ENCODE peak calls at places on chromosomes 4 and X, in four cellular contexts. One of them, this sample, is unnamed.

GRCh38 chr4:95077864-95078263 is 320.1 kb downstream of the BMPR1B start:
- DNase-seq in esophagus squamous epithelium: no peak
- DNase-seq in RWPE1: no peak
- DNase-seq in OCI-LY7: no peak
- DNase-seq in this sample: no peak

GRCh38 chr4:10180927-10181744 is 64.5 kb upstream of the WDR1 start:
- DNase-seq in esophagus squamous epithelium: no peak
- DNase-seq in RWPE1: no peak
- DNase-seq in OCI-LY7: peak
- DNase-seq in this sample: no peak

GRCh38 chr4:20652226-20652836 is 47.9 kb upstream of the PACRGL start:
- DNase-seq in esophagus squamous epithelium: no peak
- DNase-seq in RWPE1: no peak
- DNase-seq in OCI-LY7: no peak
- DNase-seq in this sample: no peak

GRCh38 chr4:55321707-55322264 is 24.3 kb upstream of the SRD5A3 start:
- DNase-seq in esophagus squamous epithelium: no peak
- DNase-seq in RWPE1: peak
- DNase-seq in OCI-LY7: peak
- DNase-seq in this sample: peak

GRCh38 chrX:115533485-115533884 is 27.5 kb upstream of the PLS3 start:
- DNase-seq in esophagus squamous epithelium: no peak
- DNase-seq in RWPE1: no peak
- DNase-seq in OCI-LY7: no peak
- DNase-seq in this sample: no peak

GRCh38 chr4:151104621-151105020 is 5.2 kb downstream of the RPS3A start:
- DNase-seq in esophagus squamous epithelium: no peak
- DNase-seq in RWPE1: no peak
- DNase-seq in OCI-LY7: no peak
- DNase-seq in this sample: no peak

GRCh38 chr4:101801957-101802356 is 11.4 kb downstream of the BANK1 start:
- DNase-seq in esophagus squamous epithelium: no peak
- DNase-seq in RWPE1: no peak
- DNase-seq in OCI-LY7: no peak
- DNase-seq in this sample: no peak

GRCh38 chr4:22485751-22486150 is 30.1 kb downstream of the ADGRA3 start:
- DNase-seq in esophagus squamous epithelium: no peak
- DNase-seq in RWPE1: peak
- DNase-seq in OCI-LY7: no peak
- DNase-seq in this sample: no peak

GRCh38 chr4:105991726-105992125 is 96.5 kb downstream of the NPNT start:
- DNase-seq in esophagus squamous epithelium: no peak
- DNase-seq in RWPE1: no peak
- DNase-seq in OCI-LY7: no peak
- DNase-seq in this sample: no peak

GRCh38 chrX:100643943-100644587 is at the start of gene SRPX2:
- DNase-seq in esophagus squamous epithelium: no peak
- DNase-seq in RWPE1: peak
- DNase-seq in OCI-LY7: no peak
- DNase-seq in this sample: no peak

GRCh38 chrX:24364326-24364725 is 3.9 kb downstream of the SUPT20HL1 start:
- DNase-seq in esophagus squamous epithelium: no peak
- DNase-seq in RWPE1: no peak
- DNase-seq in OCI-LY7: no peak
- DNase-seq in this sample: no peak

GRCh38 chr4:189143255-189143654 is 797.4 kb upstream of the FRG1 start:
- DNase-seq in esophagus squamous epithelium: no peak
- DNase-seq in RWPE1: peak
- DNase-seq in OCI-LY7: no peak
- DNase-seq in this sample: no peak

GRCh38 chr4:136320471-136320813 is 1211.9 kb downstream of the PCDH18 start:
- DNase-seq in esophagus squamous epithelium: no peak
- DNase-seq in RWPE1: no peak
- DNase-seq in OCI-LY7: no peak
- DNase-seq in this sample: no peak

GRCh38 chr4:72118017-72118416 is 86.2 kb downstream of the NPFFR2 start:
- DNase-seq in esophagus squamous epithelium: no peak
- DNase-seq in RWPE1: no peak
- DNase-seq in OCI-LY7: no peak
- DNase-seq in this sample: no peak

GRCh38 chr4:39808231-39808749 is 110.4 kb downstream of the UBE2K start:
- DNase-seq in esophagus squamous epithelium: no peak
- DNase-seq in RWPE1: no peak
- DNase-seq in OCI-LY7: peak
- DNase-seq in this sample: no peak

GRCh38 chr4:112270643-112271484 is 14.8 kb downstream of the TIFA start:
- DNase-seq in esophagus squamous epithelium: no peak
- DNase-seq in RWPE1: no peak
- DNase-seq in OCI-LY7: no peak
- DNase-seq in this sample: no peak

GRCh38 chr4:186724048-186724860 is 598 bp upstream of the FAT1 start:
- DNase-seq in esophagus squamous epithelium: no peak
- DNase-seq in RWPE1: peak
- DNase-seq in OCI-LY7: no peak
- DNase-seq in this sample: no peak

GRCh38 chrX:2521092-2521926 is 20.5 kb upstream of the DHRSX start:
- DNase-seq in esophagus squamous epithelium: no peak
- DNase-seq in RWPE1: no peak
- DNase-seq in OCI-LY7: peak
- DNase-seq in this sample: no peak

GRCh38 chr4:87758278-87758677 is 41.1 kb upstream of the IBSP start:
- DNase-seq in esophagus squamous epithelium: no peak
- DNase-seq in RWPE1: no peak
- DNase-seq in OCI-LY7: no peak
- DNase-seq in this sample: no peak

GRCh38 chr4:106717094-106717493 is 319.0 kb downstream of the DKK2 start:
- DNase-seq in esophagus squamous epithelium: no peak
- DNase-seq in RWPE1: no peak
- DNase-seq in OCI-LY7: no peak
- DNase-seq in this sample: no peak

GRCh38 chrX:130994671-130995070 is 63.5 kb upstream of the ARHGAP36 start:
- DNase-seq in esophagus squamous epithelium: no peak
- DNase-seq in RWPE1: no peak
- DNase-seq in OCI-LY7: peak
- DNase-seq in this sample: no peak

GRCh38 chr4:54643172-54643571 is 14.6 kb upstream of the KIT start:
- DNase-seq in esophagus squamous epithelium: no peak
- DNase-seq in RWPE1: no peak
- DNase-seq in OCI-LY7: no peak
- DNase-seq in this sample: no peak

DNA sequence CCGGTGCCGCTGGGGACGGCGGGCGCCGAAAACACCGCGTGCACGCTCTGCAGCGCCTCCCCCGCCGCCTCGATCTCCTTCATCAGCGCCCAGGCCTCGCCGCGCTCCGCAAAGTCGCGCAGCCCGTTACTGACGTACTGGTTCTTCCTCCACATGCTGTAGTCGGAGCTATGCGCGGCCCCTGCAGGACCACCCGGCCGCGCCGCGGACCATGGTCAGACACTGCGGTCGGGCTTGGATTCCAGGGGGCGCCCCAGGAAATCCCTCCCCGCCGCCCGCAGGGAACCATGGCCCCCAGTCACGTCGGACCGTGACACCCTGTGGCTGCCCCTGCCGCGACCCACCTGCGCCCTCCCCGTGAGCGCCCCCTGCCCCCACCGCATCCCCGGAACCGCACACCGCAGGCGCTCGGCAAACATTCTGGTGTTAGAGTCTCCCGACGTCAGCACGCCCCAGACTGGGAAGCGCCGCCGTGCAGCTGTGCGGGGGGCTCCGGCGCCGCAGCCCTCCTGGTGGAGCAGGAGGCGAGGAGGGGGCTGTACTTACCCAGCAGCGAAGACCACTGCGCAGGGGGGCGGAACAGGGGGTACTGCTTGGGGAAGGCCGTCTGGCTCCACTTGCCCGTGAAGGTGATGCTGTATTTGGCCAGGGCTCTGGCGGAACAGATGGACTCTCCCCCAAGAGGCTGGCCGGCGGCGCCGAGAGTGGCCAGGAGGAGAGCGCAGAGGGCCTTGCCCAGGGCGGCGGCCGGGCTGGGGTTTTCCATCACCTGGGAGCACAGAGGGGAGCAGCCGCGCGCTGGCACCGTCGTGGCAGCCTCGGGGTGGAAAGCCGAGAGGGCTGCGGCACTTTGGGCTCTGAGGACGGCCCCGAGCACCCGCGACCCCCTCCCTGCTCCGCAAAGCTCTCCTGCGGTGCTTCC is 816 bp downstream of the SPON2 start:
- DNase-seq in esophagus squamous epithelium: no peak
- DNase-seq in RWPE1: no peak
- DNase-seq in OCI-LY7: no peak
- DNase-seq in this sample: no peak
- TF ChIP-seq CTCF in esophagus squamous epithelium: no peak
- TF ChIP-seq CTCF in RWPE1: no peak
- TF ChIP-seq CTCF in OCI-LY7: no peak
- TF ChIP-seq CTCF in this sample: no peak

GRCh38 chr4:114286275-114286674 is 306.8 kb upstream of the ARSJ start:
- DNase-seq in esophagus squamous epithelium: no peak
- DNase-seq in RWPE1: no peak
- DNase-seq in OCI-LY7: no peak
- DNase-seq in this sample: no peak
- TF ChIP-seq CTCF in esophagus squamous epithelium: no peak
- TF ChIP-seq CTCF in RWPE1: no peak
- TF ChIP-seq CTCF in OCI-LY7: no peak
- TF ChIP-seq CTCF in this sample: no peak

GRCh38 chrX:68720851-68721250 is 73.4 kb downstream of the STARD8 start:
- DNase-seq in esophagus squamous epithelium: no peak
- DNase-seq in RWPE1: no peak
- DNase-seq in OCI-LY7: no peak
- DNase-seq in this sample: no peak

GRCh38 chrX:68719181-68719903 is 71.9 kb downstream of the STARD8 start:
- DNase-seq in esophagus squamous epithelium: no peak
- DNase-seq in RWPE1: no peak
- DNase-seq in OCI-LY7: no peak
- DNase-seq in this sample: no peak

GRCh38 chrX:68718443-68718820 is 71.0 kb downstream of the STARD8 start:
- DNase-seq in esophagus squamous epithelium: no peak
- DNase-seq in RWPE1: no peak
- DNase-seq in OCI-LY7: no peak
- DNase-seq in this sample: no peak

GRCh38 chrX:68721546-68721945 is 74.1 kb downstream of the STARD8 start:
- DNase-seq in esophagus squamous epithelium: no peak
- DNase-seq in RWPE1: no peak
- DNase-seq in OCI-LY7: no peak
- DNase-seq in this sample: no peak

GRCh38 chrX:68719904-68720614 is 72.6 kb downstream of the STARD8 start:
- DNase-seq in esophagus squamous epithelium: no peak
- DNase-seq in RWPE1: no peak
- DNase-seq in OCI-LY7: no peak
- DNase-seq in this sample: no peak
- TF ChIP-seq CTCF in esophagus squamous epithelium: no peak
- TF ChIP-seq CTCF in RWPE1: no peak
- TF ChIP-seq CTCF in OCI-LY7: no peak
- TF ChIP-seq CTCF in this sample: no peak

GRCh38 chrX:13579696-13580095 is 10.3 kb downstream of the EGFL6 start:
- DNase-seq in esophagus squamous epithelium: no peak
- DNase-seq in RWPE1: no peak
- DNase-seq in OCI-LY7: no peak
- DNase-seq in this sample: no peak

GRCh38 chrX:13581554-13581953 is 12.2 kb downstream of the EGFL6 start:
- DNase-seq in esophagus squamous epithelium: no peak
- DNase-seq in RWPE1: no peak
- DNase-seq in OCI-LY7: no peak
- DNase-seq in this sample: no peak
- TF ChIP-seq CTCF in esophagus squamous epithelium: no peak
- TF ChIP-seq CTCF in RWPE1: no peak
- TF ChIP-seq CTCF in OCI-LY7: no peak
- TF ChIP-seq CTCF in this sample: no peak

GRCh38 chr4:170193496-170193895 is 103.7 kb upstream of the AADAT start:
- DNase-seq in esophagus squamous epithelium: no peak
- DNase-seq in RWPE1: peak
- DNase-seq in OCI-LY7: no peak
- DNase-seq in this sample: no peak

GRCh38 chr4:170202721-170203120 is 113.0 kb upstream of the AADAT start:
- DNase-seq in esophagus squamous epithelium: no peak
- DNase-seq in RWPE1: no peak
- DNase-seq in OCI-LY7: peak
- DNase-seq in this sample: no peak

GRCh38 chr4:170198742-170199141 is 109.0 kb upstream of the AADAT start:
- DNase-seq in esophagus squamous epithelium: no peak
- DNase-seq in RWPE1: peak
- DNase-seq in OCI-LY7: no peak
- DNase-seq in this sample: no peak
- TF ChIP-seq CTCF in esophagus squamous epithelium: peak
- TF ChIP-seq CTCF in RWPE1: peak
- TF ChIP-seq CTCF in OCI-LY7: peak
- TF ChIP-seq CTCF in this sample: no peak

GRCh38 chr4:7193040-7193958 is 961 bp downstream of the SORCS2 start:
- DNase-seq in esophagus squamous epithelium: no peak
- DNase-seq in RWPE1: no peak
- DNase-seq in OCI-LY7: no peak
- DNase-seq in this sample: no peak
- TF ChIP-seq CTCF in esophagus squamous epithelium: no peak
- TF ChIP-seq CTCF in RWPE1: no peak
- TF ChIP-seq CTCF in OCI-LY7: no peak
- TF ChIP-seq CTCF in this sample: no peak

GRCh38 chrX:132614297-132614696 is 125.5 kb upstream of the MBNL3 start:
- DNase-seq in esophagus squamous epithelium: no peak
- DNase-seq in RWPE1: no peak
- DNase-seq in OCI-LY7: peak
- DNase-seq in this sample: no peak
- TF ChIP-seq CTCF in esophagus squamous epithelium: no peak
- TF ChIP-seq CTCF in RWPE1: no peak
- TF ChIP-seq CTCF in OCI-LY7: peak
- TF ChIP-seq CTCF in this sample: no peak

DNA sequence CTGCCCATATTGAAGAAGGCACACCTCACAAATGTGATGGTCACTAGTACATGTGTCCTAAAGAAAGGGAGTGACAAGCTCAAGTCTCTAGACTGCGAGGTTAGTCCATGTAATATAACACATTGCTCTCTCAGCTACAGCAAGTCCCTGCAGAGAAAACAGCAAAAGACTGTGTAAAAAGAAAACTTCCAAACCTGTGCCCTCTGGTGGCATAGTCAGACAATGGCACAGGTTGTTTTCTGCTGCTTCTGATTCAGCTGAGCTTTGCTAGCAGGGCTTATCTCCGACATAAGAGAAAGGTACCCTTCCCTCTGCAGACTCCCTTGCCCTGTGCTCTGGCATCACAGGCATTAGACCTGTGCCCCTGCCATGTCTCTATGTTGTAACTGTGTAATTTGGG is 1.4 kb upstream of the SERPINA7 start:
- DNase-seq in esophagus squamous epithelium: no peak
- DNase-seq in RWPE1: peak
- DNase-seq in OCI-LY7: no peak
- DNase-seq in this sample: no peak
- TF ChIP-seq CTCF in esophagus squamous epithelium: no peak
- TF ChIP-seq CTCF in RWPE1: no peak
- TF ChIP-seq CTCF in OCI-LY7: peak
- TF ChIP-seq CTCF in this sample: no peak

DNA sequence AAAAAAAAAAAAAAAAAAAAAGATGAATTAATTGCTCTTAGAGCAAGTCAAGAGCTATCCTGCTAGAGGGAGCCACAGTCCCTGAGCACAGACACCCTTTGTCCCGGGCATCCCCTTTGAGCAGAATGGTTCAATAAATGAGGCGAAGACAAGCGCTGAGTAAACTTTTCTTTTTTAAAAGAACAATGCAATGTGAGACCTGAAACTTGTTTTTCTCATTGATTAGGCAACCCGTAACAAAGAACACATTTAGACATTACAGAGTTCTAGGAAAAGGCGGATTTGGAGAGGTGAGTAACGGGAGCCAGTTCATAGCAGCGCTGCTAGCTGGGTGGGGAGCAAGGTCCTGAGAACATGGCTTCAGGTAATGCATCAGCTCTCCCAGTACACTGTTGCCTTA is 46.1 kb downstream of the GRK4 start:
- DNase-seq in esophagus squamous epithelium: no peak
- DNase-seq in RWPE1: peak
- DNase-seq in OCI-LY7: peak
- DNase-seq in this sample: no peak
- TF ChIP-seq CTCF in esophagus squamous epithelium: peak
- TF ChIP-seq CTCF in RWPE1: peak
- TF ChIP-seq CTCF in OCI-LY7: peak
- TF ChIP-seq CTCF in this sample: no peak

This sample was measured in omental fat pad.